ENCODE peak calls at places on chromosomes 3 and 15, in eight cellular contexts. A is tibial artery, C is WTC11, E is epithelial cell of prostate, Y is CMK, Q is adipocyte, M is GM19239, J is fibroblast of pulmonary artery. X is an unnamed sample.

GRCh38 chr3:72288955-72289707 is 504.2 kb upstream of the PROK2 start:
- DNase-seq in C (no peak), M (no peak), E (no peak), J (peak), Q (peak), Y (peak), A (peak), X (no peak)

GRCh38 chr3:59436164-59436958 is 386.5 kb upstream of the CFAP20DC start:
- DNase-seq in A (no peak), Y (no peak), E (no peak), C (no peak), Q (no peak), J (no peak), M (no peak), X (no peak)

GRCh38 chr3:195932418-195933043 is 24.2 kb upstream of the TNK2 start:
- DNase-seq in Q (no peak), C (no peak), Y (no peak), J (no peak), A (peak), E (no peak), M (no peak), X (no peak)

GRCh38 chr15:57146394-57147140 is 228.1 kb downstream of the TCF12 start:
- DNase-seq in A (no peak), M (no peak), J (peak), Q (peak), C (no peak), Y (no peak), E (no peak), X (peak)

GRCh38 chr3:71210257-71211002 is 373.1 kb downstream of the FOXP1 start:
- DNase-seq in J (peak), Y (no peak), C (no peak), A (peak), M (no peak), E (no peak), Q (peak), X (peak)

GRCh38 chr3:195034541-195034940 is 236.4 kb downstream of the XXYLT1 start:
- DNase-seq in Y (no peak), J (no peak), A (no peak), Q (no peak), E (no peak), M (no peak), C (no peak), X (no peak)

GRCh38 chr3:150135321-150135721 is 164.6 kb upstream of the PFN2 start:
- DNase-seq in A (no peak), E (no peak), Y (no peak), C (no peak), J (peak), Q (peak), M (no peak), X (peak)

GRCh38 chr15:95259513-95259912 is 1028.2 kb downstream of the MCTP2 start:
- DNase-seq in A (peak), J (peak), M (peak), C (peak), E (no peak), Y (peak), Q (peak), X (peak)

GRCh38 chr15:85141601-85142185 is 160.0 kb downstream of the PDE8A start:
- DNase-seq in Y (no peak), J (no peak), E (no peak), Q (no peak), C (no peak), A (no peak), M (no peak), X (no peak)

GRCh38 chr15:38514601-38515000 is 50.0 kb downstream of the RASGRP1 start:
- DNase-seq in A (no peak), M (peak), C (no peak), E (no peak), J (no peak), Q (no peak), Y (no peak), X (no peak)

GRCh38 chr3:78979083-78979482 is 788.7 kb downstream of the ROBO1 start:
- DNase-seq in C (no peak), Y (no peak), A (no peak), M (no peak), E (no peak), Q (no peak), J (no peak), X (no peak)

GRCh38 chr15:69740684-69741083 is 288.1 kb downstream of the RPLP1 start:
- DNase-seq in J (no peak), Q (no peak), A (no peak), C (no peak), E (no peak), M (no peak), Y (no peak), X (no peak)

GRCh38 chr15:98384328-98385029 is 263.9 kb upstream of the IGF1R start:
- DNase-seq in Q (no peak), E (no peak), C (no peak), J (no peak), M (no peak), A (no peak), Y (no peak), X (no peak)

GRCh38 chr3:5799421-5799820 is 611.9 kb downstream of the EDEM1 start:
- DNase-seq in C (no peak), E (no peak), Q (no peak), J (no peak), M (no peak), A (no peak), Y (no peak), X (no peak)

GRCh38 chr3:178392553-178392952 is 143.7 kb upstream of the KCNMB2 start:
- DNase-seq in E (no peak), Q (peak), M (no peak), Y (no peak), J (peak), A (no peak), C (no peak), X (no peak)

GRCh38 chr3:156317457-156317856 is 197.1 kb downstream of the KCNAB1 start:
- DNase-seq in J (peak), A (no peak), Y (no peak), Q (no peak), E (peak), M (no peak), C (no peak), X (no peak)

GRCh38 chr3:45664558-45664957 is 24.6 kb upstream of the SACM1L start:
- DNase-seq in C (no peak), M (peak), A (no peak), Y (no peak), E (no peak), Q (no peak), J (no peak), X (no peak)

GRCh38 chr3:42683875-42684593 is 1.3 kb upstream of the KLHL40 start:
- DNase-seq in J (peak), M (no peak), C (no peak), E (peak), Y (no peak), A (peak), Q (peak), X (peak)

GRCh38 chr15:101675015-101675414 is 22.8 kb upstream of the TM2D3 start:
- DNase-seq in Y (no peak), M (no peak), Q (peak), A (no peak), J (peak), C (no peak), E (peak), X (no peak)

GRCh38 chr3:32325957-32326356 is 65.7 kb upstream of the CMTM7 start:
- DNase-seq in M (no peak), E (no peak), C (no peak), A (no peak), J (no peak), Q (no peak), Y (no peak), X (no peak)

GRCh38 chr15:73573572-73573971 is 59.6 kb downstream of the NPTN start:
- DNase-seq in C (no peak), Y (no peak), J (peak), A (no peak), Q (no peak), E (peak), M (no peak), X (no peak)

GRCh38 chr3:185824051-185824466 is 783 bp downstream of the IGF2BP2 start:
- DNase-seq in Y (no peak), A (peak), E (no peak), J (no peak), C (peak), M (peak), Q (peak), X (no peak)

GRCh38 chr3:17942856-17943255 is 200.4 kb upstream of the TBC1D5 start:
- DNase-seq in M (no peak), C (no peak), J (no peak), Y (no peak), Q (peak), E (no peak), A (no peak), X (no peak)

GRCh38 chr3:121855555-121855954 is 20.5 kb downstream of the EAF2 start:
- DNase-seq in Y (no peak), E (no peak), C (no peak), M (no peak), J (peak), Q (no peak), A (no peak), X (no peak)

GRCh38 chr3:126528800-126529541 is 5.0 kb downstream of the CHST13 start:
- DNase-seq in A (no peak), Y (no peak), E (no peak), M (no peak), C (no peak), J (peak), Q (peak), X (no peak)

GRCh38 chr3:112333002-112333385 is at the start of gene CD200:
- DNase-seq in Y (no peak), M (peak), E (no peak), Q (peak), A (peak), C (peak), J (peak), X (peak)

GRCh38 chr3:15903776-15904720 is 106.3 kb upstream of the ANKRD28 start:
- DNase-seq in Q (no peak), M (no peak), Y (no peak), C (no peak), A (peak), J (no peak), E (no peak), X (no peak)